ENCODE peak calls at places on chromosomes 12 and 14, in seven cellular contexts. G is mesendoderm; J is endothelial cell of umbilical vein; Z is fibroblast of lung; U is CD8-positive, alpha-beta memory T cell; Y is left ventricle myocardium inferior; D is heart right ventricle. Q is an unnamed sample.

GRCh38 chr12:65800928-65801327 is 23.4 kb upstream of the HMGA2 start:
- DNase-seq in Z (no peak), G (no peak), J (no peak), D (no peak), U (no peak), Y (no peak), Q (no peak)

GRCh38 chr12:65557425-65558167 is 266.7 kb upstream of the HMGA2 start:
- DNase-seq in U (no peak), J (no peak), Y (no peak), G (no peak), Z (no peak), D (no peak), Q (no peak)

GRCh38 chr14:104797112-104798044 is 1.8 kb upstream of the AKT1 start:
- DNase-seq in Z (no peak), G (peak), Y (peak), J (no peak), D (peak), U (no peak), Q (no peak)

GRCh38 chr14:103679351-103679750 is 35.9 kb downstream of the XRCC3 start:
- DNase-seq in U (no peak), G (peak), J (peak), D (peak), Z (peak), Y (no peak), Q (peak)

GRCh38 chr12:121773011-121773777 is 20.3 kb downstream of the RHOF start:
- DNase-seq in D (peak), G (peak), U (peak), Z (peak), J (peak), Y (peak), Q (no peak)

GRCh38 chr12:115638753-115639666 is 638.5 kb downstream of the MED13L start:
- DNase-seq in U (no peak), J (no peak), D (no peak), Y (no peak), G (peak), Z (no peak), Q (no peak)

GRCh38 chr12:90311561-90311960 is 602.9 kb upstream of the ATP2B1 start:
- DNase-seq in U (no peak), Y (no peak), Z (no peak), J (no peak), G (no peak), D (no peak), Q (no peak)

GRCh38 chr12:100661300-100661951 is 87.9 kb downstream of the GAS2L3 start:
- DNase-seq in Y (no peak), J (peak), G (peak), Z (no peak), U (no peak), D (no peak), Q (peak)

GRCh38 chr12:131028587-131029338 is 75.1 kb downstream of the ADGRD1 start:
- DNase-seq in Y (no peak), G (no peak), J (no peak), D (peak), Z (no peak), U (no peak), Q (no peak)

GRCh38 chr14:52910597-52910996 is 40.3 kb downstream of the FERMT2 start:
- DNase-seq in Z (no peak), D (no peak), Y (no peak), U (no peak), J (no peak), G (no peak), Q (no peak)

GRCh38 chr14:37232907-37233481 is 35.3 kb downstream of the MIPOL1 start:
- DNase-seq in Z (peak), U (no peak), Y (no peak), D (no peak), J (peak), G (peak), Q (peak)

GRCh38 chr12:91139981-91140659 is 28.8 kb upstream of the LUM start:
- DNase-seq in J (peak), G (no peak), U (no peak), D (no peak), Y (no peak), Z (peak), Q (peak)

GRCh38 chr14:58907803-58908202 is 270.0 kb downstream of the DACT1 start:
- DNase-seq in Y (no peak), G (no peak), D (no peak), U (no peak), J (no peak), Z (no peak), Q (no peak)

GRCh38 chr14:20680843-20681347 is 3.5 kb upstream of the RNASE4 start:
- DNase-seq in D (no peak), Z (no peak), G (no peak), U (no peak), Y (no peak), J (no peak), Q (no peak)

GRCh38 chr12:64025174-64025958 is 180.9 kb downstream of the SRGAP1 start:
- DNase-seq in G (no peak), U (no peak), Z (no peak), D (no peak), J (no peak), Y (no peak), Q (peak)

GRCh38 chr14:54138354-54139038 is 181.9 kb upstream of the BMP4 start:
- DNase-seq in G (no peak), J (no peak), D (no peak), Z (peak), U (no peak), Y (no peak), Q (no peak)

GRCh38 chr12:63068857-63069442 is 82.1 kb downstream of the AVPR1A start:
- DNase-seq in G (peak), D (no peak), U (no peak), J (peak), Y (no peak), Z (peak), Q (peak)

GRCh38 chr12:30197392-30198047 is 413.8 kb upstream of the TMTC1 start:
- DNase-seq in G (peak), Y (no peak), D (no peak), Z (peak), J (no peak), U (no peak), Q (peak)

GRCh38 chr12:26293612-26294011 is 98.2 kb downstream of the SSPN start:
- DNase-seq in Z (no peak), Y (no peak), J (no peak), G (no peak), D (no peak), U (no peak), Q (no peak)

GRCh38 chr12:98185606-98186005 is 329.8 kb upstream of the TMPO start:
- DNase-seq in Z (no peak), G (no peak), U (no peak), D (no peak), J (no peak), Y (no peak), Q (peak)

GRCh38 chr12:52020539-52021336 is 14.0 kb downstream of the TAMALIN start:
- DNase-seq in Y (no peak), D (peak), U (peak), J (peak), G (peak), Z (peak), Q (peak)

GRCh38 chr14:101823511-101824120 is 62.1 kb downstream of the PPP2R5C start:
- DNase-seq in J (peak), G (no peak), D (no peak), Y (no peak), U (peak), Z (no peak), Q (no peak)

GRCh38 chr14:63362305-63362914 is 43.7 kb upstream of the GPHB5 start:
- DNase-seq in D (no peak), G (peak), U (no peak), Y (no peak), Z (no peak), J (no peak), Q (no peak)

GRCh38 chr14:100540141-100540925 is 46.9 kb downstream of the BEGAIN start:
- DNase-seq in U (no peak), G (peak), Z (no peak), D (peak), J (no peak), Y (peak), Q (no peak)

GRCh38 chr14:45262637-45263036 is 9.6 kb upstream of the MIS18BP1 start:
- DNase-seq in D (no peak), U (no peak), J (no peak), Y (no peak), Z (no peak), G (no peak), Q (no peak)

GRCh38 chr14:81331229-81332026 is 68.7 kb downstream of the STON2 start:
- DNase-seq in U (no peak), Z (no peak), Y (no peak), G (no peak), D (no peak), J (no peak), Q (no peak)

DNA sequence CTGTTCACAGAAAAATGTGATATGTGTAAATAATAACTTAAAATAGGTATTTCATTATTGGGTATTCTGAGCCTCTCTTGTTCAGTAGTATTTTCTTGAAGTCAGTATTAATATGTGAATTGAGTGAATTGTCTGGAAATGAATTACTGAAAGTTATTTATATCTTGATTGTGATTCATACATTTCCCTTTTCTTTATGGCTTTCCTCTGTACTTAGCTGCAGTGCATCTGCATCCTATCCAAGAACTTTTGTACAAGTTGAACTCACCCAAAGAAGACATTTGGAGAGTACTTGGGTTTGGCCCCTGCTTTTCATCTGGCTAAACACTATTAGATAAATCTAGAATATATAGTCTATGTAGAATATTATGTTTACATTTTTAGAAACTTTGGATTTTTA is 326.0 kb downstream of the RAD51B start:
- DNase-seq in U (no peak), J (peak), G (no peak), D (no peak), Z (peak), Y (no peak), Q (no peak)
- H3K27ac ChIP-seq in U (no peak), J (no peak), G (no peak), D (peak), Z (no peak), Y (peak), Q (no peak)

DNA sequence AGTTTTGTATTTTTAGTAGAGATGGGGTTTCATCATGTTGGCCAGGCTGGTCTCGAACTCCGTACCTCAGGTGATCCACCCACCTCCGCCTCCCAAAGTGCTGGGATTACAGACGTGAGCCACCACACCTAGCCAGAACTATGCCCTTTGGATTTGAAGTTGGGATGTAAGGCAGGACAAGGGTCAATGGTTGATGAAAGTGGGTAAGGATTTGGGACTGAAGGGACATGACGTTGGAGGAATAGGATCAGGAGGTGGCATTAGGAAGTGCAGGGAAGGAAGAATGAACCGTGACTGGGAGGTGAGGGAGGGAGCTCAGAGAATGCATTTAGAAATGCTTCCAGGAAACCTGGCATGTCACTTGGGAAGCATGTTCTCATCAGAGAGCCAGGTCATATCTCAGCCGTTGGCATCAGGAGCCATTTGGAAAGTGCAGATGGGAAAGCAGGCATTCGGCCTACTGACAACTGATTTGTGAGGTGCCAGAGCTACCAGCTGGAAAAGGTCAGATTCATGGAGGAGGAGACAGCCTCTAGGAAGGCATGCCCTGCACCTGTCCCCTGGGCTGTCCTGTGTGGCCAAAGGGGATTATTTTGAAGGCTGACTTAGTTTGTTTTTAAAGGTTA is 2.2 kb downstream of the CRADD start:
- DNase-seq in J (no peak), G (no peak), Z (no peak), U (no peak), Y (peak), D (peak), Q (no peak)
- H3K27ac ChIP-seq in J (no peak), G (no peak), Z (no peak), U (no peak), Y (peak), D (peak), Q (no peak)

DNA sequence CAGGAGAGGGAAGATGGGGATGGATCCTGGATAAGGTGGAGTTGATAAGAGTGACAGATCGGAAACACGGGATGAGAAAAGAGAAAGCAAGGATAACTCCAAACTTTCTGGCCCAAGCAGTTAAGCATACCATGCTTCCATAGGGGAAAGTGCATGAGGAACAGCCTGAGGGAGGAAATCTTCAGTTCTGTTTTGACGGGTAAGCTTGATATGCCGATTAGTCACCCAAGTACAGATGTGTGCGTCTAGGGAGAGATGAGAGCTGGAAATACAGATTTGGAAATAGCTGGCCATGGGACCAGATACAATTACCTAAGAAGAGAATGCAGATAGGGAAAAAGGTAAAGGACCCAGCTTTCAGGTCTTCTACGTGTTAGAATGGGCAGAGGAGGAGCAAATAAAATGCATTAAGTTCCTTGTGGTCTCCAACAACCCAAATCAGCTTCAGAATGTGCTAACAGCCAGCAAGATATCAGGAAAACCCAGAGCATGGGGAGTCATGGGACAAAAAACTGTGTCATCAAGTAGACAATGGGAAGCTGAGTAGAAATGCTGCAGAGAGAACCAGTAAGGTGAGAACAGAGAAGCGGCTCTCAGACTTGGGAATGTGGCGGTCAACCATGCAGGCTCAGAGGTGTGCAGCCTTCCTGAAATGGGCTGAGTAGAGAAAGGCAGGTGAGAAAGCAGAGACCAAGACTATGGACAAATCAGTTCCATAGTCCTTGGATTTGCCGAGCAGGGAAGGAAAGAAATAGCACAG is 56.3 kb downstream of the PPP1R36 start:
- DNase-seq in Y (no peak), J (no peak), G (no peak), Z (no peak), U (no peak), D (no peak), Q (no peak)
- H3K27ac ChIP-seq in Y (no peak), J (no peak), G (no peak), Z (no peak), U (no peak), D (no peak), Q (no peak)

GRCh38 chr14:92787554-92787953 is 6.6 kb upstream of the GOLGA5 start:
- DNase-seq in Y (no peak), D (no peak), U (no peak), Z (no peak), J (no peak), G (no peak), Q (no peak)
- H3K27ac ChIP-seq in Y (no peak), D (no peak), U (no peak), Z (no peak), J (no peak), G (no peak), Q (no peak)

GRCh38 chr12:6113691-6114475 is 10.6 kb downstream of the VWF start:
- DNase-seq in D (no peak), J (no peak), Y (no peak), U (no peak), G (no peak), Z (no peak), Q (no peak)
- H3K27ac ChIP-seq in D (peak), J (peak), Y (peak), U (no peak), G (no peak), Z (no peak), Q (no peak)

GRCh38 chr14:88572117-88572516 is 9.3 kb downstream of the ZC3H14 start:
- DNase-seq in U (no peak), J (no peak), D (no peak), G (no peak), Z (no peak), Y (no peak), Q (no peak)
- H3K27ac ChIP-seq in U (no peak), J (no peak), D (no peak), G (no peak), Z (no peak), Y (no peak), Q (no peak)

DNA sequence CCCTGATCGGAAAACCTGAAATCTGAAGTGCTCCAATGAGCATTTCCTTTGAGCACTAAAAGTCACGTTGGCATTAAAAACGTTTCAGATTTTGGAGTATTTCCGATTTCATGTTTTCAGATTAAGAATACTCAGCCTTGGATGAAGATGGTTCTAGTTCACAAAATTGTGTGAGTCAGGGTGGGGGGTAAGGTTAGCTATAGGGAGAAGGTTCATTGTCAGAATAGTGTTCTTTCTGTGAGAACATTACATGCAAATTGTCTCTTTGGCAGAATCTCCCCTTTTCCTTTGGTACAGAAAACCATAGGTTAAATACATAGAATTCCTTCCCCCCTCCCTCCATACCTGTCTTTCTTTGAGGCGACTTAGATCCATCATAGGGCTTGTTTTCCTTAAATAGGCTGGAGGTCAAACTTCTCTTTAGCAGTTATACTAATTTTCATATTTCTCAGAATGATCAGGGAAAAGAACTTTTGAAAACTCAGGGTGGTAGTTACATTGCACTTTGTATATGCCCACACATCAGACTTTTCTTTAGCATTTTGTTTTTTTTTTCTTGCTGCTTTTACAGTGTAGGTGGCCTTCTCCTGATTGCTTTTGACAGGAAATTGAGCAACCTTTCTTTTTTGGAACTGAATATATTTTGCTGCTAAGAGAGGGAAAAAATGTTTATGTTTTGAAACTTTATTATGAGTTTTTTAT is 503.5 kb downstream of the PCNX1 start:
- DNase-seq in J (no peak), Y (no peak), U (no peak), D (no peak), G (no peak), Z (peak), Q (no peak)
- H3K27ac ChIP-seq in J (no peak), Y (no peak), U (no peak), D (no peak), G (no peak), Z (no peak), Q (no peak)

DNA sequence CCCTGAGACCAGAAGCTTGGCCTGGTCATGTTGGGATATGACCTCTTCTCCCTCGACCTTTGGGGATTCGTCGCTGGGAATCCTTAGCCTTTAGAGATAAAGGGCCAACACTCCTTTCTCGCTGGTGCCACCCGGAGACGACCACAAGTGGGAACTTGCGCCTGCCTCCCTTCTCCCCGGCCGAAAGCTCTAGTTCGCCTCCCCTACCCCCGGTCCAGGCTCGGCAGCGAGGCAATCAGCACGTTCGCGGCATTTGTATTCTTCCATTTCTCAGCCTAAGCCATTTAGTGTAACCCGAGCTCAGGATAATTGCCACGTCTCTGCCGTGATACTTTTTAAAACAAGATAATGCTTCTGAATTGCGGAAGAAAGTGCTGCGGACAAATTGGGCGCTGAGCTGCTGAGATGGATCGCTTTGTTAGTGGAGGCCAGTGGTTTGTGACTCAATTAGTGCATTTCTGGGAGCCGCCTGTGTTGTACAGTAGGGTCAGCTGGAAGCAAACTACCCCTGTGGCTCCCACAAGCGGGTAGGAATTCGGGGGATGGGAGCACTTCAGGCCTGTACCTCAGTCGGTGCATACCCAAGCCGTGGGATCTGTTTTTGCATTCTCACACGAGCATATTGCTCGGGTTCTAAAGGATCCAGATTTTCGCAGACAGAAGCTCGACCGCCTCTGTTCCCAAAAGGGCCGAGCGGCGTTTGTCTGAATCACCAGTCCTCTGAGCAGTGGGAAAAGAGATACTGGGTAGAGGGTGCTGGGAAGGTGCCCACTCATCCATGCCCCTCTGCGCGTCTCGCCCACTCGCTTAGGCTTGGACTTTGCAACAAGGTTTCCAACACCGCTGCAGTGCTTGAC is 6.8 kb upstream of the SIX1 start:
- DNase-seq in U (no peak), D (no peak), G (peak), Z (no peak), Y (no peak), J (no peak), Q (no peak)
- H3K27ac ChIP-seq in U (no peak), D (no peak), G (no peak), Z (no peak), Y (no peak), J (no peak), Q (no peak)

GRCh38 chr12:4292266-4293063 is 18.9 kb downstream of the CCND2 start:
- DNase-seq in G (no peak), Y (no peak), U (no peak), D (no peak), J (no peak), Z (no peak), Q (no peak)
- H3K27ac ChIP-seq in G (no peak), Y (peak), U (no peak), D (no peak), J (no peak), Z (no peak), Q (no peak)

GRCh38 chr12:54561164-54561563 is 11.8 kb downstream of the PDE1B start:
- DNase-seq in Y (peak), U (no peak), J (no peak), D (peak), G (no peak), Z (no peak), Q (no peak)
- H3K27ac ChIP-seq in Y (peak), U (no peak), J (no peak), D (peak), G (no peak), Z (no peak), Q (no peak)

Q was measured in brain microvascular endothelial cell.